ENCODE peak calls at places on chromosomes 5 and 9, in four cellular contexts. One of them, this sample, is unnamed.

GRCh38 chr9:98598861-98599260 is 109.9 kb downstream of the GABBR2 start:
- DNase-seq in IMR-90: no peak
- DNase-seq in K562: no peak
- DNase-seq in HepG2: no peak
- DNase-seq in this sample: no peak

GRCh38 chr5:375336-375920 is 53.9 kb downstream of the AHRR start:
- DNase-seq in K562: no peak
- DNase-seq in HepG2: no peak
- DNase-seq in IMR-90: no peak
- DNase-seq in this sample: no peak

GRCh38 chr9:113657765-113658564 is 194.4 kb downstream of the RGS3 start:
- DNase-seq in HepG2: peak
- DNase-seq in IMR-90: peak
- DNase-seq in K562: peak
- DNase-seq in this sample: peak

GRCh38 chr5:134538296-134538695 is 12.8 kb downstream of the JADE2 start:
- DNase-seq in HepG2: no peak
- DNase-seq in K562: no peak
- DNase-seq in IMR-90: no peak
- DNase-seq in this sample: no peak

GRCh38 chr9:3758816-3759576 is 233.2 kb upstream of the RFX3 start:
- DNase-seq in HepG2: no peak
- DNase-seq in K562: no peak
- DNase-seq in IMR-90: peak
- DNase-seq in this sample: no peak

GRCh38 chr9:77375956-77376532 is 198.7 kb downstream of the VPS13A start:
- DNase-seq in IMR-90: peak
- DNase-seq in HepG2: no peak
- DNase-seq in K562: no peak
- DNase-seq in this sample: no peak

GRCh38 chr5:149776376-149777305 is 46.5 kb downstream of the PPARGC1B start:
- DNase-seq in IMR-90: no peak
- DNase-seq in HepG2: no peak
- DNase-seq in K562: no peak
- DNase-seq in this sample: no peak

GRCh38 chr5:158414333-158414762 is 555.4 kb upstream of the CLINT1 start:
- DNase-seq in K562: no peak
- DNase-seq in HepG2: no peak
- DNase-seq in IMR-90: no peak
- DNase-seq in this sample: no peak

GRCh38 chr5:8363133-8363532 is 494.2 kb downstream of the MTRR start:
- DNase-seq in K562: no peak
- DNase-seq in IMR-90: peak
- DNase-seq in HepG2: no peak
- DNase-seq in this sample: no peak

GRCh38 chr9:99859395-99859980 is 37.8 kb downstream of the NR4A3 start:
- DNase-seq in K562: no peak
- DNase-seq in HepG2: no peak
- DNase-seq in IMR-90: peak
- DNase-seq in this sample: no peak

GRCh38 chr9:5112109-5112592 is 73.3 kb downstream of the INSL6 start:
- DNase-seq in IMR-90: no peak
- DNase-seq in HepG2: no peak
- DNase-seq in K562: no peak
- DNase-seq in this sample: no peak

GRCh38 chr9:99005651-99006050 is 61.9 kb downstream of the COL15A1 start:
- DNase-seq in K562: no peak
- DNase-seq in IMR-90: no peak
- DNase-seq in HepG2: no peak
- DNase-seq in this sample: no peak

GRCh38 chr5:53359906-53360305 is 120.5 kb upstream of the FST start:
- DNase-seq in IMR-90: peak
- DNase-seq in K562: no peak
- DNase-seq in HepG2: peak
- DNase-seq in this sample: no peak

GRCh38 chr5:119343766-119344165 is 12.1 kb upstream of the TNFAIP8 start:
- DNase-seq in IMR-90: peak
- DNase-seq in K562: no peak
- DNase-seq in HepG2: no peak
- DNase-seq in this sample: no peak

GRCh38 chr9:3437031-3437430 is 88.8 kb downstream of the RFX3 start:
- DNase-seq in K562: no peak
- DNase-seq in IMR-90: no peak
- DNase-seq in HepG2: no peak
- DNase-seq in this sample: no peak

GRCh38 chr5:176183321-176184074 is 54.7 kb upstream of the SIMC1 start:
- DNase-seq in K562: no peak
- DNase-seq in HepG2: no peak
- DNase-seq in IMR-90: no peak
- DNase-seq in this sample: no peak

GRCh38 chr5:116320486-116320885 is 235.7 kb downstream of the COMMD10 start:
- DNase-seq in IMR-90: peak
- DNase-seq in K562: no peak
- DNase-seq in HepG2: no peak
- DNase-seq in this sample: no peak

GRCh38 chr9:89746385-89747116 is 141.7 kb downstream of the GADD45G start:
- DNase-seq in K562: no peak
- DNase-seq in HepG2: no peak
- DNase-seq in IMR-90: no peak
- DNase-seq in this sample: no peak

GRCh38 chr5:90641528-90641927 is 82.9 kb downstream of the ADGRV1 start:
- DNase-seq in K562: no peak
- DNase-seq in IMR-90: no peak
- DNase-seq in HepG2: no peak
- DNase-seq in this sample: no peak

GRCh38 chr9:76519027-76519835 is 60.2 kb downstream of the GCNT1 start:
- DNase-seq in K562: no peak
- DNase-seq in IMR-90: no peak
- DNase-seq in HepG2: no peak
- DNase-seq in this sample: no peak

GRCh38 chr9:76459691-76460635 is 981 bp downstream of the GCNT1 start:
- DNase-seq in HepG2: peak
- DNase-seq in IMR-90: peak
- DNase-seq in K562: peak
- DNase-seq in this sample: peak

GRCh38 chr5:143116817-143117216 is 286.7 kb downstream of the NR3C1 start:
- DNase-seq in HepG2: no peak
- DNase-seq in K562: no peak
- DNase-seq in IMR-90: no peak
- DNase-seq in this sample: no peak

GRCh38 chr9:95771556-95772280 is 103.8 kb upstream of the ERCC6L2 start:
- DNase-seq in HepG2: peak
- DNase-seq in K562: no peak
- DNase-seq in IMR-90: peak
- DNase-seq in this sample: no peak

GRCh38 chr5:77898385-77898784 is 122.2 kb upstream of the TBCA start:
- DNase-seq in K562: no peak
- DNase-seq in HepG2: no peak
- DNase-seq in IMR-90: no peak
- DNase-seq in this sample: no peak

GRCh38 chr9:5429873-5430564 is 7.7 kb downstream of the PLGRKT start:
- DNase-seq in IMR-90: no peak
- DNase-seq in HepG2: no peak
- DNase-seq in K562: no peak
- DNase-seq in this sample: no peak

GRCh38 chr5:154403776-154404387 is 41.9 kb upstream of the SAP30L start:
- DNase-seq in IMR-90: no peak
- DNase-seq in K562: no peak
- DNase-seq in HepG2: no peak
- DNase-seq in this sample: no peak

GRCh38 chr9:124137944-124138335 is 119.8 kb upstream of the NEK6 start:
- DNase-seq in IMR-90: no peak
- DNase-seq in HepG2: no peak
- DNase-seq in K562: no peak
- DNase-seq in this sample: no peak

GRCh38 chr9:21402387-21403247 is 6.3 kb upstream of the IFNA8 start:
- DNase-seq in K562: no peak
- DNase-seq in HepG2: no peak
- DNase-seq in IMR-90: no peak
- DNase-seq in this sample: peak

GRCh38 chr5:157821822-157822622 is 36.9 kb downstream of the CLINT1 start:
- DNase-seq in HepG2: peak
- DNase-seq in IMR-90: peak
- DNase-seq in K562: no peak
- DNase-seq in this sample: no peak

GRCh38 chr9:104071589-104071988 is 22.5 kb upstream of the SMC2 start:
- DNase-seq in IMR-90: no peak
- DNase-seq in K562: no peak
- DNase-seq in HepG2: no peak
- DNase-seq in this sample: no peak

GRCh38 chr5:8446179-8446578 is 577.2 kb downstream of the MTRR start:
- DNase-seq in K562: no peak
- DNase-seq in IMR-90: no peak
- DNase-seq in HepG2: no peak
- DNase-seq in this sample: no peak

GRCh38 chr5:132044207-132044606 is 16.2 kb upstream of the IL3 start:
- DNase-seq in IMR-90: no peak
- DNase-seq in K562: no peak
- DNase-seq in HepG2: no peak
- DNase-seq in this sample: no peak

GRCh38 chr9:113155911-113156559 is 5.2 kb downstream of the SLC31A2 start:
- DNase-seq in IMR-90: no peak
- DNase-seq in HepG2: no peak
- DNase-seq in K562: no peak
- DNase-seq in this sample: no peak

GRCh38 chr5:73564018-73564417 is 1.4 kb downstream of the ANKRA2 start:
- DNase-seq in IMR-90: no peak
- DNase-seq in HepG2: no peak
- DNase-seq in K562: no peak
- DNase-seq in this sample: no peak

GRCh38 chr5:127031147-127031862 is 947 bp upstream of the MARCHF3 start:
- DNase-seq in IMR-90: no peak
- DNase-seq in HepG2: no peak
- DNase-seq in K562: peak
- DNase-seq in this sample: peak

GRCh38 chr5:135217669-135218485 is 181.2 kb downstream of the MACROH2A1 start:
- DNase-seq in HepG2: no peak
- DNase-seq in IMR-90: no peak
- DNase-seq in K562: peak
- DNase-seq in this sample: peak

DNA sequence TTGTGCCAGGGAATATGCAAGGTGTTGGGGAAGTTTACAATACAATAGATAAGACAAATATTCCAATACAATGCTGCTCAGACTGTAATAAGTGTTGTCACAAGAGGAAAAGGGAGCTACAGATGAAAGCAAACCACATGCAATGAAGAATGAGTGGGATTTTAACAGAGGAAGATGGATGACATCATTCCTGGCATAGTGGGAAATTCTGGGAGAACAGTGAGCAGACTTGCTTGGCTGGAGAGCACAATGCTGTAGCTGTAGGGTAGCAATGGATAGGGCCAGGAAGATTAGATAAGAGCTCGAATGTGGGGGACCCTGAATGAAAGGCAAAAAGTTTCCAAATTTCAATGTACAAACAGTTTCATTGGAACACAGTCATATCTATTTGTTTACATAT is 9.5 kb upstream of the DPYSL3 start:
- DNase-seq in HepG2: no peak
- DNase-seq in K562: no peak
- DNase-seq in IMR-90: no peak
- DNase-seq in this sample: no peak
- TF ChIP-seq MAZ in HepG2: no peak
- TF ChIP-seq MAZ in K562: no peak
- TF ChIP-seq MAZ in IMR-90: no peak
- TF ChIP-seq MAZ in this sample: no peak

DNA sequence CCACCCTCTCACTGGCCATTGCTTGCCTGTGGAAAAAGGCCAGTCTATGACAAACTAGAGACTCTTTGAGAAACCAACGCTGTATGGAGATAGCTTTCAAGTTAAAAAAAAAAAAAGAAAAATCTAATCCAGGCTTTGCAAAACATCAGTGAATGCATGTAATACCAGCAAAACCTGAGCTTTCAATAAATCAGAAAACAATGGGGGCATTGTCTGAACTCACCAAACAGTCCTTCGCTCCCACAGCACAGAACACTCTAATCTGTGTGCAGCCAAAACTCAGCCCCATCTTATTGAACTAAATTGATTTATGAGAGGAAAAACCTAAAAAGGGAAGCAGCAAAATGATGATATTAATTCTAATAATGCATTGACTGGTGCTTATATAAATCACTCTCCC is 547.1 kb downstream of the CCDC171 start:
- DNase-seq in K562: no peak
- DNase-seq in IMR-90: no peak
- DNase-seq in HepG2: no peak
- DNase-seq in this sample: no peak
- TF ChIP-seq MAZ in K562: no peak
- TF ChIP-seq MAZ in IMR-90: no peak
- TF ChIP-seq MAZ in HepG2: no peak
- TF ChIP-seq MAZ in this sample: no peak

DNA sequence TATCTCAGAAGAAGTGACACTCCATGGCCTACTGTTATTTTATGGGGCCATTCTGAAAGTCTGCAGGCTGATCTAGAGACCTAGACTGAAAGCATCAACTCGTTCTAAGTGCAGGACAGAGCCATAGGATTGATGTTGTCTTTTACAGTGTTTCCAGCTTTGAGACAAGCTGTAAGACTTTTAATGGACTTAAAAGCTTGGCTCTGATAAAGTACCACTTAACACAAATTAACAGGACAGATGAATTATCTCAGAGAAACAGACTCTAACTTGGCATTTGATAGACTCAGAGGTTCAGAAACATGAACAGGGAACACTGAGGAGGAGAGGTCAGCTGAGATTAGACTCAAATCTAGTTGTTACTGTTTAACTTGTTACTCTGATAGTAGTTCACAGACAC is 203.2 kb downstream of the TLR4 start:
- DNase-seq in HepG2: no peak
- DNase-seq in K562: no peak
- DNase-seq in IMR-90: no peak
- DNase-seq in this sample: no peak
- TF ChIP-seq MAZ in HepG2: no peak
- TF ChIP-seq MAZ in K562: no peak
- TF ChIP-seq MAZ in IMR-90: no peak
- TF ChIP-seq MAZ in this sample: no peak

GRCh38 chr5:174736351-174736721 is 12.0 kb downstream of the MSX2 start:
- DNase-seq in K562: no peak
- DNase-seq in HepG2: no peak
- DNase-seq in IMR-90: peak
- DNase-seq in this sample: no peak
- TF ChIP-seq MAZ in K562: no peak
- TF ChIP-seq MAZ in HepG2: no peak
- TF ChIP-seq MAZ in IMR-90: peak
- TF ChIP-seq MAZ in this sample: no peak

GRCh38 chr9:133321411-133321935 is 14.5 kb downstream of the SURF6 start:
- DNase-seq in HepG2: no peak
- DNase-seq in K562: no peak
- DNase-seq in IMR-90: no peak
- DNase-seq in this sample: no peak

GRCh38 chr9:133320421-133320881 is 15.5 kb downstream of the SURF6 start:
- DNase-seq in IMR-90: no peak
- DNase-seq in HepG2: no peak
- DNase-seq in K562: no peak
- DNase-seq in this sample: no peak

GRCh38 chr9:133315997-133316396 is 20.0 kb downstream of the SURF6 start:
- DNase-seq in K562: no peak
- DNase-seq in HepG2: no peak
- DNase-seq in IMR-90: no peak
- DNase-seq in this sample: no peak
- TF ChIP-seq MAZ in K562: no peak
- TF ChIP-seq MAZ in HepG2: no peak
- TF ChIP-seq MAZ in IMR-90: no peak
- TF ChIP-seq MAZ in this sample: no peak

GRCh38 chr9:107940622-107941021 is 451.1 kb upstream of the KLF4 start:
- DNase-seq in K562: no peak
- DNase-seq in HepG2: no peak
- DNase-seq in IMR-90: no peak
- DNase-seq in this sample: no peak
- TF ChIP-seq MAZ in K562: no peak
- TF ChIP-seq MAZ in HepG2: no peak
- TF ChIP-seq MAZ in IMR-90: no peak
- TF ChIP-seq MAZ in this sample: no peak